ENCODE peak calls at places on chromosomes 1 and 21, in six cellular contexts. Z is endothelial cell, T is astrocyte of the spinal cord, S is HCT116, A is MCF 10A, V is left lung. G is an unnamed sample.

GRCh38 chr1:6475381-6476133 is 9.6 kb upstream of the TNFRSF25 start:
- DNase-seq in T (no peak), A (peak), Z (peak), V (peak), S (no peak), G (peak)

GRCh38 chr21:39556176-39556575 is 56.6 kb upstream of the B3GALT5 start:
- DNase-seq in T (no peak), A (no peak), V (no peak), S (no peak), Z (no peak), G (no peak)

GRCh38 chr1:201113451-201114244 is 1.4 kb upstream of the CACNA1S start:
- DNase-seq in T (no peak), Z (no peak), A (no peak), S (no peak), V (no peak), G (no peak)

GRCh38 chr1:211897011-211897410 is 66.4 kb upstream of the LPGAT1 start:
- DNase-seq in S (no peak), T (no peak), Z (no peak), A (no peak), V (no peak), G (no peak)

GRCh38 chr1:61334718-61335589 is 252.6 kb downstream of the NFIA start:
- DNase-seq in Z (no peak), V (no peak), A (no peak), S (no peak), T (no peak), G (peak)

GRCh38 chr1:41524676-41525675 is 40.5 kb upstream of the EDN2 start:
- DNase-seq in T (no peak), A (no peak), Z (no peak), S (no peak), V (no peak), G (no peak)

GRCh38 chr1:165375623-165376022 is 19.1 kb upstream of the LMX1A start:
- DNase-seq in V (no peak), Z (no peak), S (no peak), T (no peak), A (no peak), G (no peak)

GRCh38 chr1:236141447-236142357 is 637 bp upstream of the GPR137B start:
- DNase-seq in S (no peak), Z (peak), V (no peak), T (peak), A (peak), G (peak)

GRCh38 chr1:18109058-18109755 is 1.6 kb downstream of the IGSF21 start:
- DNase-seq in V (no peak), Z (peak), S (no peak), A (no peak), T (no peak), G (no peak)

GRCh38 chr1:119647734-119648619 is at the start of gene ZNF697:
- DNase-seq in Z (peak), A (peak), V (peak), S (peak), T (peak), G (peak)

GRCh38 chr1:33928256-33928655 is 64.4 kb downstream of the HMGB4 start:
- DNase-seq in Z (no peak), T (peak), A (no peak), S (no peak), V (no peak), G (no peak)

GRCh38 chr1:2255420-2256369 is 27.6 kb downstream of the SKI start:
- DNase-seq in Z (peak), V (no peak), A (peak), S (peak), T (peak), G (no peak)

GRCh38 chr1:8170059-8170835 is 144.1 kb upstream of the ERRFI1 start:
- DNase-seq in T (no peak), S (no peak), V (no peak), Z (no peak), A (no peak), G (no peak)

DNA sequence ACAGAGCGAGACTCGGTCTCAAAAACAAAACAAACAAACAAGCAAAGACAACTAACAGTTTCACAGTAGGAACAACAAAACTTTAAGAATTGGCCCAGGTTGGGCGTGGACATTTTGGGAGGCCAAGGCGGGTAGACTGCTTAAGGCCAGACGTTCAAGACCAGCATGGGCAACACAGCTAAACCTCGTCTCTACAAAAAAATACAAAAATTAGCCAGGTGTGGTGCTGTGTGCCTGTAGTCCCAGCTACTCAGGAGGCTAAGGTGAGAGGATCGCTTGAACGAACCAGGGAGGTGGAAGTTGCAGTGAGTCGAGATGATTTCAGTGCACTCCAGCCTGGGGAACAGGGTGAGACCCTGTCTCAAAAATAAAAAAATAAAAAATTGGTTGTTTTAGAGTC is 13.5 kb downstream of the GTF2B start:
- DNase-seq in V (no peak), A (no peak), Z (no peak), S (no peak), T (no peak), G (no peak)
- TF ChIP-seq CTCF in V (no peak), A (no peak), Z (no peak), S (no peak), T (no peak), G (no peak)

GRCh38 chr1:13760340-13760739 is 60.4 kb downstream of the PRDM2 start:
- DNase-seq in Z (no peak), V (no peak), A (no peak), S (no peak), T (no peak), G (no peak)

GRCh38 chr1:13761883-13762282 is 61.9 kb downstream of the PRDM2 start:
- DNase-seq in A (no peak), V (no peak), T (no peak), S (no peak), Z (no peak), G (no peak)

GRCh38 chr1:13762642-13763041 is 62.7 kb downstream of the PRDM2 start:
- DNase-seq in A (no peak), T (no peak), S (no peak), Z (no peak), V (no peak), G (no peak)

GRCh38 chr1:13759072-13759471 is 59.1 kb downstream of the PRDM2 start:
- DNase-seq in Z (no peak), A (no peak), T (no peak), S (peak), V (no peak), G (no peak)

DNA sequence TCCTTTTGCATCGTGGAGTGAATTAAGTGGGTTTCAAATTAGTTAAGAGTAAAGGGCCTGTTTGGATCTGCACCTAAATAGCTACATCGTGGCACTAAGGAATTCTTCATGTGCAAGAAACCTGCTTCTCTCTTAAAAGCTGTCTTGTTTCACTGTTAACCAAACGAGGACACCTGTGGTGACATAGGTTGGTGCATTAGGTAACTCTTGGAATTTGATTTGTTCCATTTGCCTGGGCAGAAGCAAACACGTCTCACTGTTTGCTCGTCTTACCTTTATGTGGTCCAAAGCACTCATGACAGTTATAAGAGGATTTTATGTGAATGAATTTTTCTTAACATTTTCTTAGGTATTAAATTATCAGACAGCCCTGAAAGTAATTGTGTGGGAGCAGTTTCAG is 60.9 kb downstream of the PRDM2 start:
- DNase-seq in V (no peak), S (no peak), T (no peak), A (no peak), Z (no peak), G (no peak)
- TF ChIP-seq CTCF in V (no peak), S (no peak), T (no peak), A (no peak), Z (no peak), G (no peak)

DNA sequence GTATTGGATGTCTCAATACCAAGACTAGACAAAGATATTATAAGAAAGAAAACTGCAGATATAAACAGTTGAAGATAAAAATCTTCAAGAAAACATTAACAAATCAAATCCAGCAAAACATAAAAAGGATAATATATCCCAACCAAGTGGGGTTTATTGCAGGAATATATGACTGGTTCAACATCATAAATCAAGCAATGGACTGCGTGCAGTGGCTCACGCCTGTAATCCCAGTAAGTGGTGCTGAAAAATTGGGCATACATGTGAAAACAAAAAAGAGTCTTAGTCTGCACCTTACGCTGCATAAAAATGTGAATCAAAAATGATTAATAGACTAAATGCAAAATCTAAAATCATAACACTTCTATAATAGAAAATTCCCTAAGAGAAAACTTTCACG is 112.9 kb upstream of the PDE4B start:
- DNase-seq in T (no peak), S (no peak), V (no peak), Z (no peak), A (no peak), G (no peak)
- TF ChIP-seq CTCF in T (no peak), S (no peak), V (no peak), Z (no peak), A (no peak), G (no peak)

GRCh38 chr1:47707887-47708535 is 270.2 kb downstream of the FOXD2 start:
- DNase-seq in S (no peak), A (no peak), V (no peak), Z (no peak), T (no peak), G (no peak)

GRCh38 chr1:47708658-47709301 is 270.9 kb downstream of the FOXD2 start:
- DNase-seq in A (no peak), T (peak), V (no peak), S (no peak), Z (peak), G (no peak)

GRCh38 chr1:47710075-47711071 is 272.5 kb downstream of the FOXD2 start:
- DNase-seq in V (peak), A (peak), Z (peak), S (peak), T (peak), G (peak)

GRCh38 chr1:47711211-47711847 is 273.5 kb downstream of the FOXD2 start:
- DNase-seq in V (no peak), S (no peak), Z (no peak), A (no peak), T (no peak), G (no peak)

GRCh38 chr1:47709302-47710074 is 271.6 kb downstream of the FOXD2 start:
- DNase-seq in A (no peak), T (no peak), Z (peak), V (no peak), S (no peak), G (no peak)
- TF ChIP-seq CTCF in A (no peak), T (peak), Z (peak), V (peak), S (no peak), G (peak)

GRCh38 chr21:19899645-19900044 is 1098.6 kb upstream of the NCAM2 start:
- DNase-seq in T (no peak), V (no peak), A (no peak), Z (no peak), S (no peak), G (no peak)
- TF ChIP-seq CTCF in T (no peak), V (no peak), A (no peak), Z (no peak), S (no peak), G (no peak)

DNA sequence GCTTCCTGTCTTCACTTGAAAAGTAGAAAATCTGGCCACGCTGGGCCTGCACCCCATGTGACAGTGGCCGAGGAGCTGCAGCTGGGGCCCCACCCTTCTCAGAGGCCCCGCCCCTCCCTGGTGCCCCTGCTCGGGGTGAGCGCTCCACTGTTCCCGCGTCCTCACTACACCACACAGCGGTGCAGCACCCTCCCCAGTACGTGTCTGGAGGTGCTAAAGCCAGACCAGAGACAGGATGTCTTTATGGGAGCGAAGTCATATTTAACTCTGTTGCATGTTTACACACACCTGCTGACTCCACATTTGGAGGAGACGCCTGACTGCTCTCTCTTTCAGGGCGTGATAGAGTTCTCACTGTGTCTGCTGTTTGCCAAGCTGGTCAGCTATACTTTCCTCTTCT is 48.1 kb downstream of the SLC37A1 start:
- DNase-seq in A (no peak), T (no peak), Z (no peak), V (peak), S (no peak), G (no peak)
- TF ChIP-seq CTCF in A (no peak), T (no peak), Z (no peak), V (no peak), S (no peak), G (no peak)

DNA sequence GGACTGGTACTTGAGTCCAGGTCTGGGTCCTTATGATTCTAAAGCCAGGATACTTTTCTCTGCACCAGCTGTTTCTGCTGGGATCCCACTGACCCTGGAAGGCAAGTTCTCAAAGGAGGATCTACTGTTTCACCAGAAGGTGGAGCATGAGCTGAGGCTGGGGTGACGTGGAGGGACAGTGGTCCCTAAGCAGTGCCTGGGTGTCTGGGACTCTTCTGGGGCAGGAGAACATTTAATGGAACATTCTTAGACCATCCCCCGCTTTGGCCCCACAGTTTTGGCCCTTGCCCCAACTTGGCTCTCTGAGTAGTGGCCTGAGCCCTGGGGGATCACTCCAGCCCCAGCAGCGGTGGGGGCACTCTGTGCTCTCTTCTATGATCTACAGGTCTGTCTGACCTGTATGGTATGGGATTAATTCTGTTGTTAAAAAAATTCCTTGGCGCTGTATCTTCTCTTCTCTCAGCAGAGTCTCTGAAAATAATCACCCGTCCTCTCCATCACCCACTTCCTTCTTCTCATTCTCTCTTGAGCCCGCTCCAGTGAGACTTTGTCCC is 60.3 kb upstream of the CSF3R start:
- DNase-seq in T (no peak), Z (peak), S (no peak), A (no peak), V (no peak), G (no peak)
- TF ChIP-seq CTCF in T (peak), Z (peak), S (peak), A (no peak), V (no peak), G (no peak)

DNA sequence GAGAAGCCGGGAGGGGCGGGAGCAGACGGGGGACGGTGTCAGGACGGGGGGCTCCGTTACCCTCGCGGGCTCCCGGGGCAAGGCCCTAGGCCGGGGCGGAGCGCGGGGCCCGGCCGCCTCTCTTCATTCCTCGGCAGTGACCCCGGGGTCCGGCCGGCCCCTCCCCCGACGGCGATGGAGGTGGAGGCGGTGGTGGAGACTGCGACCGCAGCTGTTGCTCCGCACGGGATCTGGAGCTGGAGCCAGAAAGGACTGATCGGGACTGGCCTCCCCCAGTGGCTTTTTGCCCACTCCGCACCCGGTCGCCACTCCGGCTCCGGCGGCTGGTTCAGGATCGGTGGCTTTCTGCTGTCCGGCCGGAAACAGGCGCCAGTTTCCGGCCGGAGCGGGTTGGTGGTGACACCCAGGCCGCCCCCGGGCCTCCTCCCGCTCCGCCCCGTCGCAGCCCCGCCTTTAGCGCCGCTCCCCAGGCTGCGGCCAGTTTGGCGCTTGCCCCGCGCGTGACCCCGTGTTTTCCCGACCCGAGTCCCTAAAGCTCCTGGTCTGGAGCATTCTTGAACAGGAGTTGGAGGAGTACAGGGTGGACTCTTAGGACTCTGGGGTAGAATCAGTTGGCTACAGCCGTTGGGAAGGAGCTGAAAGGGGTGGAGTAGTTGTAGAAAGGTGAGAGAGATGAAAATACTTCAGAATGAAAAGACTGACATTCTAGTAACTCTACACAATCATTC is at the start of gene OTUD7B:
- DNase-seq in Z (peak), V (peak), A (peak), S (peak), T (peak), G (peak)
- TF ChIP-seq CTCF in Z (no peak), V (no peak), A (no peak), S (no peak), T (no peak), G (no peak)

DNA sequence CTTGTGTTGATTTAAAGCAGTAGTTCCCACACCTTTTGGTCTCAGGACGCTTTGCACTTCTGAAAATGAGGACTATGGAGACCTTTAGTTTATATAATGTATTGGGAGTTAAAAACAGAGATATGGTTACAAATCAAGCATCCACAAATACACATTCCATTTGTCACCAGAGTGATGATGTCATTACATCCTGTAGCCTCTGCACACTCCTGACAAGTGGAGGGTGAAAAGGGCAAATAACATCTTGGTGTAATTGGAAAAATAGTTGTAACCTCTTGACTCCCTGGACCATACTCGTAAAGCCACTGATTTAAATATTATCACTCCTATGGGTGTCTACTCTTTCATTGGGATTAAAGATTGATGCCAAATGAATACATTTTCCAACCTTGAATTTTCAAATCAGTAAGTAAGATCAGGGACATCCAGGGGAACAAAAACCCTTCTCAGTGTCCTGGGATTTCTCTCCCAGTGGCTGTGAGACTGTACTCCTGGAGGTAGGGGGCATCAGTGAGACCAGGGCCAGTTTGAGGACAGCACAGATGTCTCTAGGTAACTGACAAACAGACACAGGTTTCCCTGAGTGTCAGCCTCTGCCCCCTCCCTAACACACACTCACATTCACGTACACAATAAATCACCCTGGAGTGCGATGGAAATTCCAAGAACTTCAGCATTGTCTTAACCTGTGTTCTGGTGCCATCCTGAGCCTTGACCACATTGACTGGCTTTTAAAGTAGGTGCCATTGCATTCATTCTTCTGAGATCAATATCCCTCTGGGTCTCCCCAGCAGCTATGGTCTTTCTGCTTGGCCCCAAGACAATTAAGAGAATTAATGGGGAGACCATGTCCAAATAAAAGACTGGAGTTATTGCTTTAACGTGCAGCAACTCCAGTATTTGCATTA is 63.0 kb downstream of the NR5A2 start:
- DNase-seq in V (no peak), T (no peak), S (no peak), A (peak), Z (peak), G (no peak)
- TF ChIP-seq CTCF in V (no peak), T (peak), S (peak), A (peak), Z (peak), G (no peak)

G was measured in mesothelial cell of epicardium.